ENCODE peak calls at places on chromosomes 6 and 20, in six cellular contexts. K is astrocyte; P is suprapubic skin; Y is SK-N-SH; E is naive thymus-derived CD4-positive, alpha-beta T cell; R is cardiac muscle cell. Q is an unnamed sample.

GRCh38 chr6:44221291-44221960 is 2.0 kb upstream of the SLC29A1 start:
- DNase-seq in R (peak; percentile 88), Y (peak; percentile 90), K (peak; percentile 48), P (peak; percentile 96), E (peak; percentile 75), Q (peak; percentile 79)

GRCh38 chr20:34268851-34269668 is 27.8 kb downstream of the ASIP start:
- DNase-seq in E (no peak), K (peak; percentile 22), Y (no peak), R (peak; percentile 45), P (peak; percentile 80), Q (no peak)

GRCh38 chr6:111683126-111683525 is 77.4 kb upstream of the TRAF3IP2 start:
- DNase-seq in K (no peak), Y (no peak), R (no peak), E (no peak), P (no peak), Q (no peak)

GRCh38 chr20:38523697-38524096 is 51.1 kb downstream of the RALGAPB start:
- DNase-seq in R (peak; percentile 40), Y (no peak), P (no peak), K (peak; percentile 30), E (no peak), Q (peak; percentile 86)

GRCh38 chr6:44453146-44453545 is 65.6 kb downstream of the CDC5L start:
- DNase-seq in Y (no peak), P (no peak), K (no peak), E (no peak), R (no peak), Q (peak; percentile 77)

GRCh38 chr6:37459981-37460800 is 27.2 kb downstream of the CMTR1 start:
- DNase-seq in E (no peak), K (no peak), Y (peak; percentile 84), P (no peak), R (no peak), Q (no peak)

GRCh38 chr6:35694462-35694861 is 5.7 kb upstream of the FKBP5 start:
- DNase-seq in K (no peak), E (no peak), P (no peak), R (no peak), Y (no peak), Q (peak; percentile 53)

GRCh38 chr20:33411136-33411690 is 9.9 kb upstream of the CDK5RAP1 start:
- DNase-seq in P (no peak), Y (no peak), E (no peak), R (no peak), K (no peak), Q (no peak)

GRCh38 chr20:5127859-5128409 is 1.1 kb downstream of the CDS2 start:
- DNase-seq in R (no peak), K (no peak), P (no peak), Y (peak; percentile 20), E (no peak), Q (no peak)

DNA sequence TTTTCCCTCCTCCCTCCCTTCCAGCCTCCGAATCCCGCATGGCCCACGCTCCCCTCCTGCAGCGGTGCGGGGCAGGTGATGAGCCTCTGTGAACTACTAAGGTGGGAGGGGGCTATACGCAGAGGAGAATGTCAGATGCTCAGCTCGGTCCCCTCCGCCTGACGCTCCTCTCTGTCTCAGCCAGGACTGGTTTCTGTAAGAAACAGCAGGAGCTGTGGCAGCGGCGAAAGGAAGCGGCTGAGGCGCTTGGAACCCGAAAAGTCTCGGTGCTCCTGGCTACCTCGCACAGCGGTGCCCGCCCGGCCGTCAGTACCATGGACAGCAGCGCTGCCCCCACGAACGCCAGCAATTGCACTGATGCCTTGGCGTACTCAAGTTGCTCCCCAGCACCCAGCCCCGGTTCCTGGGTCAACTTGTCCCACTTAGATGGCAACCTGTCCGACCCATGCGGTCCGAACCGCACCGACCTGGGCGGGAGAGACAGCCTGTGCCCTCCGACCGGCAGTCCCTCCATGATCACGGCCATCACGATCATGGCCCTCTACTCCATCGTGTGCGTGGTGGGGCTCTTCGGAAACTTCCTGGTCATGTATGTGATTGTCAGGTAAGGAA is at the start of gene OPRM1:
- DNase-seq in Y (peak; percentile 68), R (peak; percentile 44), K (peak; percentile 4), P (no peak), E (peak; percentile 48), Q (peak; percentile 23)
- H3K4me3 ChIP-seq in Y (peak within 1 kb of the TSS; percentile 51), R (no peak within 1 kb of the TSS), K (no peak within 1 kb of the TSS), P (no peak within 1 kb of the TSS), E (no peak within 1 kb of the TSS), Q (no peak within 1 kb of the TSS)

GRCh38 chr20:62522748-62523396 is 47.1 kb upstream of the GATA5 start:
- DNase-seq in P (no peak), E (no peak), R (no peak), K (no peak), Y (peak; percentile 76), Q (no peak)

GRCh38 chr20:62517901-62518610 is 42.3 kb upstream of the GATA5 start:
- DNase-seq in R (no peak), E (no peak), Y (no peak), P (no peak), K (no peak), Q (no peak)

GRCh38 chr20:62517168-62517567 is 41.4 kb upstream of the GATA5 start:
- DNase-seq in Y (no peak), P (no peak), R (no peak), K (no peak), E (no peak), Q (no peak)

GRCh38 chr20:62518911-62519310 is 43.1 kb upstream of the GATA5 start:
- DNase-seq in E (no peak), K (no peak), Y (no peak), R (no peak), P (no peak), Q (no peak)

GRCh38 chr20:62519826-62520225 is 44.0 kb upstream of the GATA5 start:
- DNase-seq in Y (no peak), P (no peak), R (no peak), K (no peak), E (no peak), Q (no peak)
- H3K27me3 ChIP-seq in Y (no peaks in the 10 kb centered on the region), P (peaks cover 73% of the 10 kb centered on the region), R (no peaks in the 10 kb centered on the region), K (peaks cover 3% of the 10 kb centered on the region), E (no peaks in the 10 kb centered on the region), Q (peaks cover 11% of the 10 kb centered on the region)

DNA sequence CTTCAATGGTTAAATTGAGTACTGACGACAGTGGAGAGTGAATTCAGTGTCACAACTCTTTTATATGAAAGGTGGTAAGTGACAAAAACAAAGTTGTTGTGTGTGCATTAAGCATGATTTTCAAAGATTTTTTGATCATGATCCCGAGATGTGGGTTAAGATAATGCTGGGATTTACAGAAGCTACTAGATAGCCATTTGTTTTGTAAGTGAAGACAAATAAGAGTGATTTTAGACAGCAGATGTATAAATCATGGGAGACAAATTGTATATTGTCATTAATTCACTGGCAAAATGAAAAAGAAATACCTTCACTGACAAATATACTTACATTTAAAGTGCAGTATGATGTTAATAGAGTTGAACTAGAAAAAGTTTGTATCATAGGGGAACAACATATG is 6.1 kb downstream of the ADGRB3 start:
- DNase-seq in R (no peak), P (no peak), K (no peak), Y (no peak), E (no peak), Q (no peak)
- H3K4me3 ChIP-seq in R (no peak overlapping the region), P (no peak overlapping the region), K (no peak overlapping the region), Y (no peak overlapping the region), E (no peak overlapping the region), Q (no peak overlapping the region)

GRCh38 chr20:45874576-45874975 is 6.5 kb upstream of the ZSWIM1 start:
- DNase-seq in R (no peak), K (no peak), Y (no peak), P (no peak), E (no peak), Q (no peak)

GRCh38 chr20:45873409-45874116 is 7.5 kb upstream of the ZSWIM1 start:
- DNase-seq in Y (no peak), R (no peak), P (no peak), E (no peak), K (no peak), Q (peak; percentile 50)

GRCh38 chr20:45867129-45867810 is 9.9 kb downstream of the ZSWIM3 start:
- DNase-seq in P (no peak), Y (no peak), E (no peak), R (no peak), K (no peak), Q (no peak)

GRCh38 chr20:45867811-45868176 is 10.4 kb downstream of the ZSWIM3 start:
- DNase-seq in R (peak; percentile 24), P (no peak), E (no peak), Y (no peak), K (peak; percentile 85), Q (peak; percentile 79)

DNA sequence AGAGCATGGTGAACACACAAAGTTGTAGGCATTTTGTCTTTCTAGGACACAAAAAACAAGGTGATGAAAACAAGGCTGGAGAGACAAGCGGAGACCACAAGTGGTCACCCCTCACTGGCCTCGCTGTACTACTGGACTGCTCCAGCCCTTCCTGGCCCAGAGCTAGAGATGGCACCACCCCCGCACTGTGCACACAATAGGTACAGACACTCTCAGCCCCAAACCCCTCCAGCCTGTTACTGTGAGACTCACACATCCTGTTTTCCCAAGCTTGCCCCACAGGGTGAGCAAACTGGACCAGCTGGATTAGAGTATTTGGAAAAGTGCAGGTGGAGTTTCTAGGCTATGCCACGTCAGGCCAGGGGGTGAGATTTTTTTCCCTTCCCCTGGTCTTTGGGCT is 8.4 kb upstream of the ZSWIM1 start:
- DNase-seq in R (no peak), Y (no peak), K (no peak), E (no peak), P (no peak), Q (peak; percentile 62)
- H3K27me3 ChIP-seq in R (no peaks in the 10 kb centered on the region), Y (no peaks in the 10 kb centered on the region), K (no peaks in the 10 kb centered on the region), E (no peaks in the 10 kb centered on the region), P (no peaks in the 10 kb centered on the region), Q (no peaks in the 10 kb centered on the region)

DNA sequence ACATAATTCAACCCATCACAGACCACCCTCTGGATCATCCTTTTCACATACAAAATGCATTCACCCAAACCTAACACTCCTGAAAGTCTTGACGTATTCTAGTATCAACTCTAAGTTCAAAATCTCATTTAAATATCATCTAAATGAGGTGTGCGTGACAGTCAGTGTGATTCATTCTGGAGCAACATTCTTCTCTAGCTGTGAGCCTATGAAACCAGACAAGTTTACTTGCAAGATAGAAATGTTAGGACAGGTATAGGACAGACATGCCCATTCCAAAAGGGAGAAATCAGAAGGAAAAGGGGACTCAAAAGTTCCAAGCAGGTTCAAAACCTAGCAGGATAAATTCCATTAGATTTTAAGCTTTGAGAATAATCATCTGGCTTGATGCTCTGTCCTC is 329.7 kb downstream of the CD83 start:
- DNase-seq in K (no peak), P (no peak), E (no peak), Y (no peak), R (no peak), Q (peak; percentile 86)
- H3K4me3 ChIP-seq in K (no peak overlapping the region), P (no peak overlapping the region), E (no peak overlapping the region), Y (no peak overlapping the region), R (no peak overlapping the region), Q (no peak overlapping the region)